ENCODE peak calls at places on chromosomes 2 and 18, in six cellular contexts. T is aorta, A is K562, O is endothelial cell of umbilical vein, S is heart left ventricle, K is lung. C is an unnamed sample. For H3K4me1, the result is how much of the 10 kb centered on the place peaks cover.

GRCh38 chr18:9392726-9393125 is 58.2 kb downstream of the TWSG1 start:
- DNase-seq in T (no peak), A (peak), O (no peak), S (no peak), K (no peak), C (no peak)

GRCh38 chr18:75977069-75977468 is 518.0 kb downstream of the ZNF516 start:
- DNase-seq in T (no peak), A (no peak), O (no peak), S (no peak), K (no peak), C (no peak)

GRCh38 chr2:223062304-223062845 is 10.4 kb downstream of the KCNE4 start:
- DNase-seq in T (no peak), A (no peak), O (no peak), S (no peak), K (no peak), C (no peak)

GRCh38 chr2:45588158-45588829 is 22.8 kb downstream of the SRBD1 start:
- DNase-seq in T (no peak), A (peak), O (no peak), S (no peak), K (no peak), C (no peak)

GRCh38 chr18:54672846-54673475 is 81.9 kb downstream of the DYNAP start:
- DNase-seq in T (no peak), A (no peak), O (no peak), S (no peak), K (no peak), C (no peak)

GRCh38 chr2:237752761-237753165 is 45.8 kb upstream of the RBM44 start:
- DNase-seq in T (no peak), A (no peak), O (no peak), S (no peak), K (no peak), C (no peak)

GRCh38 chr2:205695460-205695979 is 13.2 kb downstream of the NRP2 start:
- DNase-seq in T (no peak), A (no peak), O (no peak), S (no peak), K (no peak), C (no peak)

GRCh38 chr2:44596537-44597320 is 235.0 kb downstream of the CAMKMT start:
- DNase-seq in T (no peak), A (no peak), O (no peak), S (no peak), K (no peak), C (no peak)

GRCh38 chr18:136433-136832 is 21.9 kb upstream of the USP14 start:
- DNase-seq in T (no peak), A (peak), O (no peak), S (no peak), K (no peak), C (no peak)

GRCh38 chr2:120798569-120799215 is 63.0 kb downstream of the GLI2 start:
- DNase-seq in T (no peak), A (peak), O (no peak), S (no peak), K (no peak), C (no peak)

GRCh38 chr18:37179384-37179783 is 350.5 kb downstream of the KIAA1328 start:
- DNase-seq in T (no peak), A (no peak), O (no peak), S (no peak), K (no peak), C (no peak)

GRCh38 chr18:66616523-66616983 is 12.7 kb upstream of the CDH19 start:
- DNase-seq in T (no peak), A (no peak), O (peak), S (no peak), K (no peak), C (no peak)

GRCh38 chr2:105344704-105345345 is 7.5 kb downstream of the C2orf49 start:
- DNase-seq in T (no peak), A (peak), O (peak), S (no peak), K (no peak), C (no peak)

GRCh38 chr18:56240405-56240804 is 398.0 kb downstream of the TXNL1 start:
- DNase-seq in T (no peak), A (no peak), O (no peak), S (no peak), K (no peak), C (no peak)

GRCh38 chr2:120772261-120772660 is 36.6 kb downstream of the GLI2 start:
- DNase-seq in T (peak), A (no peak), O (no peak), S (peak), K (no peak), C (no peak)

GRCh38 chr2:19435815-19436214 is 77.4 kb upstream of the OSR1 start:
- DNase-seq in T (no peak), A (no peak), O (no peak), S (no peak), K (no peak), C (no peak)

GRCh38 chr2:38720613-38721241 is 30.4 kb downstream of the SRSF7 start:
- DNase-seq in T (peak), A (peak), O (peak), S (peak), K (peak), C (peak)
- H3K4me1 ChIP-seq in T (under half), A (under half), O (under half), S (under half), K (under half), C (under half)

DNA sequence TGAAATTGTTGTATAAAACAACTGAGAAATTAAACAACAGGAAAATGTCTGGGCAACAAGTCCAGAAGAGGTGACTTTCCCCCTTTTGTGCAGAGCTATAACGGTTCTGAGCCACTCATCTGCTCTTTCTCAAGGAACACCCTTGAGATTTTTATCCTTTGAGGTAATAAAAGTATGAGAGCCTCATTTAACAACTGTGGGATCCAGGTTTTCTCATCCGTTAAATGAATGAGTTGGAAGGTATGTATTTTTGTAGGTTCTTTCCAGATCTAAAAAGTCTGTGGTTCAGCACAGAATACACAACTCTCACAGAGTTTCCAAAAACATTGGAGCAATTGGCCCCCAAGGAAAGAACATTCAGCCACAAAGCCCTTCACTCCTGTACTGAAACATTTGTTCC is 93.0 kb downstream of the ANKRD44 start:
- DNase-seq in T (no peak), A (no peak), O (no peak), S (no peak), K (no peak), C (no peak)
- H3K4me1 ChIP-seq in T (under half), A (under half), O (under half), S (under half), K (under half), C (under half)

GRCh38 chr2:207143474-207144190 is 22.1 kb downstream of the KLF7 start:
- DNase-seq in T (peak), A (no peak), O (peak), S (peak), K (peak), C (peak)

GRCh38 chr2:207149253-207150213 is 16.2 kb downstream of the KLF7 start:
- DNase-seq in T (no peak), A (peak), O (peak), S (peak), K (no peak), C (no peak)

GRCh38 chr2:207150294-207150693 is 15.5 kb downstream of the KLF7 start:
- DNase-seq in T (no peak), A (no peak), O (no peak), S (no peak), K (no peak), C (no peak)

GRCh38 chr2:207144191-207144795 is 21.5 kb downstream of the KLF7 start:
- DNase-seq in T (no peak), A (no peak), O (no peak), S (no peak), K (no peak), C (no peak)

GRCh38 chr2:207148025-207148424 is 17.7 kb downstream of the KLF7 start:
- DNase-seq in T (no peak), A (no peak), O (peak), S (no peak), K (no peak), C (no peak)
- H3K4me1 ChIP-seq in T (under half), A (under half), O (half or more), S (under half), K (under half), C (half or more)

GRCh38 chr2:173990970-173991819 is 26.0 kb upstream of the SP3 start:
- DNase-seq in T (peak), A (no peak), O (peak), S (peak), K (peak), C (peak)

GRCh38 chr2:173989886-173990744 is 24.9 kb upstream of the SP3 start:
- DNase-seq in T (no peak), A (peak), O (no peak), S (no peak), K (no peak), C (no peak)

GRCh38 chr2:173989160-173989885 is 24.1 kb upstream of the SP3 start:
- DNase-seq in T (no peak), A (no peak), O (no peak), S (no peak), K (no peak), C (peak)

GRCh38 chr2:173996766-173997165 is 31.6 kb upstream of the SP3 start:
- DNase-seq in T (no peak), A (no peak), O (no peak), S (no peak), K (no peak), C (no peak)

GRCh38 chr2:173991857-173992588 is 26.9 kb upstream of the SP3 start:
- DNase-seq in T (peak), A (no peak), O (no peak), S (peak), K (no peak), C (peak)
- H3K4me1 ChIP-seq in T (under half), A (under half), O (under half), S (under half), K (under half), C (under half)

DNA sequence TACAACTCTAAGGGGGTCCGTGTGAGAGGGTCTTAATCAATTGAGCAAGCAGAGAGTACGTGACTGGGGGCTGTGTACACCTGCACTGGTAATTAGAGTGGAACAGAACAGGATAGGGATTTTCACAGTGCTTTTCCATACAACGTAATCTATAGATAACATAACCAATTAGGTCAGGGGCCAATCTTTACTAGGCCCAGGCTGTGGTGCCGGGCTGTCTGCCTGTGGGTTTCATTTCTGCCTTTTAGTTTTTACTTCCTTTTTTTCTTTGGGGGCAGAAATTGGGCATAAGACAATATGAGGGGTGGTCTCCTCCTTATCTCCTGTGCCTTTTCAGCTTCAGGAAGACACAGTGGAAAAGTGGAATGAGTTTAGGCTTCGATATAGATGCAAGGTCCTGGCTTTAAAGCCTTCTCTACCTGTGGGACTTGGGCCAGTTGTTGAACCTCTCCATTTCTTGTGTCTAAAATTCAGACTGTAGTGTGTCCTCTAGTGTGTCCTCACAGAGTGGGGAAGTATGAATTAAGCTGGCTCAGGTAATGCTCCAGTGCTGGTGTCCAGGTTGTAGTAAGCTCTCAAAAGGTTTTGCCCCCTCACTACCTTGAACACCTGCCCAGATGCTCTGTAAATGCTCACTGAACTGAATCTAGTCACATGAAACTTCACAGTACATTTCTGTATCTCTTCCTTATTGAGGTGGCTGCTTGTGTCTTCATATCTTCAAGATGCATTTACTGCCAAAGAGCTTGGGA is 422.8 kb downstream of the SETBP1 start:
- DNase-seq in T (no peak), A (no peak), O (no peak), S (no peak), K (no peak), C (no peak)
- H3K4me1 ChIP-seq in T (under half), A (under half), O (under half), S (under half), K (under half), C (under half)

GRCh38 chr2:12767541-12767940 is 50.8 kb downstream of the TRIB2 start:
- DNase-seq in T (no peak), A (no peak), O (no peak), S (no peak), K (no peak), C (no peak)
- H3K4me1 ChIP-seq in T (under half), A (under half), O (under half), S (under half), K (under half), C (under half)

DNA sequence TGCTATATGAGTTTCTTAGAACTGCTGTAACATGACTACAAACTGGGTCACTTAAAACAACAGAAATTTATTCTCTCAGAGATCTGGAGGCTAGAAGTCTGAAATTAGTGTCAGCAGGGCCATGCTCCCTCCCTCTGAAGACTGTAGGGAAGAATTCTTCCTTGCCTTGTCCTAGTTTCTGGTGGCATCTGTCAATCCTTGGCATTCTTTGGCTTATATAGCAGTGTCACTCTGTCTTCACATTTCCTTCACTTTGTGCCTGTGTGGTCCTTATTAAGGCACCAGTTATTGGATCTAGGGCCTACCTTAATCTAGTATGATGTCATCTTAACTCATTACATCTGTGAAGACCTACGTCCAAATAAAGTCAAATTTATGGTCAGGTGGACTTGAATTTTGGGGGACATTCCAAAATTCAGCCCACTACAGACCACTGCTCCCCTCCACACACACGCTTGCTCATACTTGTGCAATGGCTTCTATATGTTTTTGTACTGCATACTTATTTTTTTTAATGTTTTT is 7.6 kb downstream of the ZC3H15 start:
- DNase-seq in T (no peak), A (no peak), O (no peak), S (no peak), K (no peak), C (no peak)
- H3K4me1 ChIP-seq in T (under half), A (under half), O (under half), S (under half), K (under half), C (under half)

DNA sequence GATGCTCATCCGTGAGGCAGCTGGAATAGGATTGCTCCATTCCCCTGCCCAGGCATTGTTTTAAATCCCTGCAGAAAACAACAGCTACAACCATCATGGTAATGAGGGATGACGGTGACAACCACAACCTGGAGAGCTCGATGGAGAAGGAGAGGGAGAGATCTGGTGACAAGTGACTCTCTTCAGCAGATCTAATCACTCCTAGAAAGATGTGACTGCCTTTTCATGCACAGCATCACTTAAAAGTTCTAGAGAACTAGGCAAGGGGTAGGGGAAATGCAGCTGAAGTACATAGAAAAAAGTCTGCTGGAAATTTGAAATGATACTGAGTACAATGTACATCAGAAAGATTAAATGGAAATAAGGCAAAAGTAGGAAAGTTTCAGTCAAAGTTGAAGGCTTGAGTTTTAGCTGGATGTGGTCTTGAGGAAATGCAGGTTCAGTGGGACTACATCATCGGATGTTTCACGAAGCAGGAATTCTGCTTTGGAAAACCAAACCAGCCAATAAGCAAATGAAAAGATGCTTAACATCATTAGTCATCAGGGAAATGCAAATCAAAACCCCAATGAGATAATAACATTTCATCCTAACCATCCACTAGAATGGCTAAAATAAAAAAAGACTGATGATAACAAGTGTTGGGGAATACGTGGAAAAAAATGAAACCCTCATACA is 6.8 kb upstream of the ARHGAP25 start:
- DNase-seq in T (no peak), A (no peak), O (no peak), S (no peak), K (no peak), C (no peak)
- H3K4me1 ChIP-seq in T (under half), A (under half), O (under half), S (under half), K (under half), C (under half)

C was measured in tibial artery.